ENCODE peak calls at places on chromosomes 12 and 14, in four cellular contexts. S is stomach, X is H9, J is osteoblast. Q is an unnamed sample.

GRCh38 chr14:97270308-97270707 is 473.1 kb downstream of the VRK1 start:
- DNase-seq in S (no peak), X (no peak), J (no peak), Q (no peak)

GRCh38 chr12:123119808-123120207 is 31.1 kb downstream of the PITPNM2 start:
- DNase-seq in S (no peak), J (no peak), X (no peak), Q (no peak)

GRCh38 chr12:44381341-44381740 is 494.8 kb downstream of the NELL2 start:
- DNase-seq in S (no peak), X (no peak), J (no peak), Q (no peak)

GRCh38 chr12:126384029-126384564 is 1318.9 kb downstream of the AACS start:
- DNase-seq in X (no peak), S (no peak), J (no peak), Q (no peak)

GRCh38 chr14:99391671-99392070 is 89.0 kb downstream of the SETD3 start:
- DNase-seq in S (no peak), X (no peak), J (peak; percentile 79), Q (no peak)

GRCh38 chr14:37655418-37655817 is 60.0 kb downstream of the TTC6 start:
- DNase-seq in S (no peak), J (no peak), X (no peak), Q (no peak)

GRCh38 chr14:88895116-88895515 is 70.7 kb downstream of the TTC8 start:
- DNase-seq in S (no peak), X (no peak), J (peak; percentile 19), Q (no peak)

GRCh38 chr12:124822218-124822617 is 41.4 kb downstream of the SCARB1 start:
- DNase-seq in S (no peak), J (no peak), X (no peak), Q (no peak)

GRCh38 chr12:946656-947055 is 2.8 kb downstream of the RAD52 start:
- DNase-seq in J (no peak), X (no peak), S (no peak), Q (no peak)

GRCh38 chr14:67515386-67516079 is 17.6 kb upstream of the PLEKHH1 start:
- DNase-seq in X (peak; percentile 53), S (peak; percentile 29), J (peak; percentile 88), Q (no peak)

GRCh38 chr12:69243099-69244084 is 4.0 kb downstream of the CPSF6 start:
- DNase-seq in X (no peak), J (no peak), S (no peak), Q (no peak)

GRCh38 chr12:103857164-103857563 is 16.1 kb upstream of the NT5DC3 start:
- DNase-seq in X (no peak), S (no peak), J (no peak), Q (no peak)

GRCh38 chr14:33347816-33348215 is 409.1 kb downstream of the NPAS3 start:
- DNase-seq in J (no peak), S (no peak), X (no peak), Q (no peak)

GRCh38 chr12:106446429-106447092 is 89.0 kb downstream of the POLR3B start:
- DNase-seq in J (no peak), X (no peak), S (no peak), Q (no peak)

GRCh38 chr14:64845878-64846277 is 33.8 kb downstream of the SPTB start:
- DNase-seq in X (no peak), S (no peak), J (peak; percentile 51), Q (no peak)

GRCh38 chr12:1660304-1661187 is 30.3 kb upstream of the ADIPOR2 start:
- DNase-seq in J (no peak), S (peak; percentile 96), X (no peak), Q (peak; percentile 65)

GRCh38 chr12:89760783-89761182 is 52.1 kb upstream of the ATP2B1 start:
- DNase-seq in S (no peak), X (no peak), J (no peak), Q (no peak)

GRCh38 chr12:25014961-25015360 is 66.1 kb upstream of the BCAT1 start:
- DNase-seq in J (peak; percentile 79), X (no peak), S (no peak), Q (no peak)

GRCh38 chr12:92133795-92134637 is 11.6 kb downstream of the BTG1 start:
- DNase-seq in S (no peak), J (no peak), X (no peak), Q (no peak)

GRCh38 chr14:24806061-24806678 is 172.2 kb upstream of the GZMB start:
- DNase-seq in X (peak; percentile 81), J (peak; percentile 48), S (peak; percentile 85), Q (peak; percentile 43)

GRCh38 chr12:132084681-132085635 is 59.2 kb downstream of the DDX51 start:
- DNase-seq in S (peak; percentile 63), X (peak; percentile 81), J (peak; percentile 86), Q (peak; percentile 44)

DNA sequence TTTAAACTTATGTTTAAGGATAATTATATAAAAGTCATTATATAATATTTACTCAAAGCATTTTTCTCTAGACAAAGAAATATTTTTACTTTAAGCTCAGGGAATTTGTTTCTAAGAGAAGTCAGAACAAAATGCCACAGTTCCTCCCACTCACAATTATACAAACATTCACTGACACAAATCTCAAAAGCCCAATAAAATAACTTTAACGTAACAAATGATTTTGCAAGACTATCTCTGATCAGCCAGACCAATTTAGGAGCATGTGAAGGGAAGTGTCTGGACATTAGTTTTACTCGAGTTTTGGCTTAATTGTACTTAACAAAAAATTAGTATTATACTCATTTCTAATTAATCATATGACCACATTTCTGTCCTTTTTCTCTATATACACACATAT is 41.2 kb downstream of the COCH start:
- DNase-seq in J (no peak), X (no peak), S (no peak), Q (no peak)
- TF ChIP-seq CTCF in J (no peak), X (no peak), S (no peak), Q (no peak)

GRCh38 chr12:53012928-53013327 is 6.7 kb downstream of the EIF4B start:
- DNase-seq in X (no peak), S (no peak), J (no peak), Q (no peak)

GRCh38 chr12:53010955-53011354 is 4.7 kb downstream of the EIF4B start:
- DNase-seq in J (no peak), S (no peak), X (no peak), Q (no peak)

GRCh38 chr12:53006810-53007742 is 820 bp downstream of the EIF4B start:
- DNase-seq in J (peak; percentile 79), X (peak; percentile 82), S (peak; percentile 75), Q (peak; percentile 63)

GRCh38 chr12:53014709-53015108 is 8.5 kb downstream of the EIF4B start:
- DNase-seq in X (no peak), J (no peak), S (no peak), Q (no peak)

DNA sequence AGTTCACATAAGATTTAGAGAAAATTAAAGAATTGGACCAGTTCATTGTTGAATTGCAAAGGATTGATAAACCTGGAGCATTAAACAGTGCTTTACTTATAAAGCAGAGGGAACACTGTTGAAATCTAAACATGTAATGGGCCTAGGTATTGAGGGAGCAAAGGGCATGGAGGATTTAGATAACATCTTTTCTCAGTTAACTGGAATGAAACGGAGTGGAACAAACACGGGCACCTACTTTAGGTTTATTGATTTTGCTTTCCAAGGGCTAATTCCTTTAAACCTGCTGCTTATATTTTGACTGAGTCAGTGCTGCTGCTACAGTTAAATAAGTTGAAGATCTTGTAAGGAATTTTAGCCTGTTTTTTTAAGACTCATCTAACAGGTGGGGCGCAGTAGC is 5.6 kb downstream of the EIF4B start:
- DNase-seq in S (no peak), X (no peak), J (no peak), Q (no peak)
- H3K27me3 ChIP-seq in S (no peaks in the 10 kb centered on the region), X (no peaks in the 10 kb centered on the region), J (no peaks in the 10 kb centered on the region), Q (no peaks in the 10 kb centered on the region)

GRCh38 chr14:50035214-50035613 is 81.2 kb downstream of the VCPKMT start:
- DNase-seq in S (no peak), X (no peak), J (no peak), Q (no peak)

GRCh38 chr14:50027797-50028196 is 88.6 kb downstream of the VCPKMT start:
- DNase-seq in S (no peak), J (no peak), X (no peak), Q (no peak)

GRCh38 chr14:50030049-50030448 is 86.3 kb downstream of the VCPKMT start:
- DNase-seq in S (no peak), X (no peak), J (no peak), Q (no peak)

GRCh38 chr14:50028458-50028857 is 87.9 kb downstream of the VCPKMT start:
- DNase-seq in S (no peak), X (no peak), J (no peak), Q (no peak)

DNA sequence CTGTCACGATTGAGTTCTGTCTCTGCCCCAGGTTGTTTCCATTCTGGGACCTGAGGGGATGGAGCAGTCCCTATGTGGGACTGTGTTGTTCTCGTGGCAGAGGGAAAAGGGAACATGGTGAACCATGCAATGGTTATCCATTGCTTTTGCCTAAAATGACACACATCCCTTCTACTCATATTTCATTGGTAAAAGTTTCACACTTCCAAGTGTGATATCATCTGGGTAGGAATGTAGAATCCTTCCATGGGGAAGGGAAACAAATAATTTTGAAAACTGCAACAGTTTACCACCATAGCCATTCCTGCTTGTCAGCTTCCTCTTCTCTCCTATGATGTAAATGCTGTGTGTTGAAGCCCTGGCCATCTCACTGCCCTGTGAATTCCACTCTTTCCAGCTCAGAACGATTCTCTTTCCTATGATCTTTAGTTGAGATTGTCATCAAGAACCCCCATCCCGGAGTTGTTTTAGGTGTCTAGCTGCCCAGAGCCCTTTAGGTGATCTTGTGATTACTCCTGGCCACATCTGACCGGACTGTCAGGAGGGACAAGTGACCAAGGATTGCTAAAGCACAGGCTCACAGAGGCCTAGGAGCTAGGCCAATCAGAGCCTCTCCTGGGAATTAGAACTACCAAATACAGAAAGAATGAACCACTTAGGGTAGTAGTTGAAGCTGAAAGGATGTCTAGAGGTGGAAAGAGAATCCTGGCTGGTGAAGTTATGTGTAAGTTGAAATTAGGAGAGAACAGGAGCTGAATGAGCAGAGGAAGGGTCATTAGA is 84.6 kb downstream of the VCPKMT start:
- DNase-seq in J (no peak), S (no peak), X (no peak), Q (no peak)
- H3K27ac ChIP-seq in J (peak overlapping the region; percentile 55), S (no peak overlapping the region), X (no peak overlapping the region), Q (peak overlapping the region; percentile 18)

GRCh38 chr12:18261273-18261672 is at the start of gene PIK3C2G:
- DNase-seq in J (no peak), S (peak; percentile 37), X (no peak), Q (no peak)

GRCh38 chr12:18261906-18262305 is 588 bp downstream of the PIK3C2G start:
- DNase-seq in J (no peak), X (no peak), S (no peak), Q (no peak)

GRCh38 chr12:18258929-18259328 is 2.4 kb upstream of the PIK3C2G start:
- DNase-seq in J (no peak), S (no peak), X (no peak), Q (no peak)

GRCh38 chr12:18262514-18262913 is 1.2 kb downstream of the PIK3C2G start:
- DNase-seq in S (no peak), J (no peak), X (no peak), Q (no peak)

DNA sequence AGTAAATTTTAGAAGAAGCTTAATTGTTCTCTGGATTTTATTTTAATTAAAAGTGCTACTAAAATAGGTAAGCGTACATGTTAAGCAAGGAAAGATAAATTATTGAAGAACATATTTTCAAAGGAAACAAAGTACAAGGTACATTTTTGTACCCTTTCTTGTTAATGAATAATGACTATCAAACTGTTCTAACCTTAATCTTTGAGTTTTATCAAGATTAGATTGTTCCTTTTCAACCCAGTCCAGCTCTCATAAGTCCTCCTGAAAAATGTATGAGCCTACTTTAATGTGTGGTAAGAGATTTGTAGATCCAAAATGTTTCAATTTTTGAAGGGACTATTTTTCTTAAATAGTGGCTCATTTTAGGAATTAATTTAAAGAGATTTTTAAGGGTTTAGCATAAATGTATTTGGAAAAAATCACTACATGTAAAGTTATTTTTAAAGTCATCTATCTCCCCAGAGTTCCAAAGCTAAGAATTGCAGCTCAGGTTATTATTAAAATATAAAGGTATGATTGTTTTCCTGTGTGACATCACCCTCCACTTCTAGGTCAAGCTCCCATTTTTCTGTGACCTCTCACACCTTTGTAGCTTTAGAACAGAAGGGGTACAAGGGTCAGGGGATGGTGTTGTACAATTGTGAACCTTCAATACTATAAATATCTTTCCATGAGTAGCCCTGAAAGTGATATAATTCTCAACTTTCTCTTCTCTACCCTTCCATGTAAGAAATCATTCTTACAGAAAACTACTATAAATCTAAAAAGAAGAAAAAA is 1.2 kb upstream of the PIK3C2G start:
- DNase-seq in S (no peak), X (no peak), J (no peak), Q (no peak)
- TF ChIP-seq CTCF in S (no peak), X (no peak), J (no peak), Q (no peak)